ENCODE peak calls at places on chromosomes 6 and 20, in five cellular contexts. M, B, N, X and H are unnamed samples.

GRCh38 chr6:165559632-165560031 is 103.4 kb downstream of the PDE10A start:
- DNase-seq in X (no peak), N (no peak), M (no peak), B (no peak), H (no peak)

GRCh38 chr20:8670900-8671229 is 398.0 kb upstream of the PLCB4 start:
- DNase-seq in M (no peak), N (peak; percentile 64), X (no peak), B (no peak), H (no peak)

GRCh38 chr20:37552415-37552814 is 24.7 kb upstream of the BLCAP start:
- DNase-seq in N (no peak), X (no peak), M (no peak), B (no peak), H (no peak)

GRCh38 chr20:33299111-33299603 is 16.1 kb downstream of the BPIFB1 start:
- DNase-seq in X (peak; percentile 50), B (no peak), N (peak; percentile 91), M (peak; percentile 26), H (peak; percentile 69)

GRCh38 chr6:4371207-4371921 is 236.0 kb upstream of the ECI2 start:
- DNase-seq in M (no peak), X (peak; percentile 38), B (peak; percentile 76), N (peak; percentile 47), H (no peak)

GRCh38 chr6:165715428-165715827 is 52.4 kb upstream of the PDE10A start:
- DNase-seq in M (no peak), N (no peak), B (no peak), X (no peak), H (no peak)

GRCh38 chr6:168385858-168386735 is 54.9 kb upstream of the SMOC2 start:
- DNase-seq in B (no peak), N (no peak), X (no peak), M (no peak), H (no peak)

GRCh38 chr6:14822689-14823088 is 423.2 kb upstream of the JARID2 start:
- DNase-seq in M (no peak), X (no peak), B (no peak), N (no peak), H (no peak)

GRCh38 chr20:16661738-16662137 is 68.1 kb upstream of the SNRPB2 start:
- DNase-seq in B (no peak), X (no peak), N (peak; percentile 12), M (peak; percentile 64), H (no peak)

GRCh38 chr6:92534109-92534508 is 885.2 kb downstream of the EPHA7 start:
- DNase-seq in N (no peak), B (no peak), M (no peak), X (no peak), H (no peak)

GRCh38 chr6:42781546-42781810 is 374 bp upstream of the BICRAL start:
- DNase-seq in B (no peak), X (no peak), M (no peak), N (peak; percentile 20), H (no peak)

GRCh38 chr20:62405108-62405980 is 1.7 kb downstream of the CABLES2 start:
- DNase-seq in B (no peak), M (no peak), X (no peak), N (peak; percentile 65), H (no peak)

GRCh38 chr6:37906121-37906520 is 86.6 kb downstream of the ZFAND3 start:
- DNase-seq in N (no peak), B (no peak), M (no peak), X (no peak), H (no peak)

GRCh38 chr20:50144362-50144761 is 9.2 kb downstream of the PEDS1 start:
- DNase-seq in X (no peak), M (no peak), B (peak; percentile 95), N (peak; percentile 91), H (no peak)

GRCh38 chr6:5665173-5665572 is 341.6 kb downstream of the NRN1 start:
- DNase-seq in M (no peak), N (no peak), X (no peak), B (no peak), H (peak; percentile 25)

GRCh38 chr6:44452725-44453124 is 65.2 kb downstream of the CDC5L start:
- DNase-seq in B (no peak), M (no peak), X (no peak), N (peak; percentile 67), H (no peak)

GRCh38 chr6:154835307-154835706 is 102.1 kb downstream of the SCAF8 start:
- DNase-seq in X (no peak), N (no peak), B (no peak), M (no peak), H (no peak)

GRCh38 chr6:111764238-111765182 is 108.7 kb downstream of the FYN start:
- DNase-seq in N (no peak), X (peak; percentile 71), B (no peak), M (peak; percentile 22), H (no peak)

GRCh38 chr6:163438940-163439335 is 24.4 kb downstream of the QKI start:
- DNase-seq in M (peak; percentile 25), B (no peak), X (peak; percentile 32), N (no peak), H (no peak)

GRCh38 chr6:113495521-113495920 is 361.6 kb upstream of the MARCKS start:
- DNase-seq in B (no peak), N (peak; percentile 46), M (no peak), X (no peak), H (no peak)

GRCh38 chr20:43193443-43193842 is 3.7 kb upstream of the PTPRT start:
- DNase-seq in B (no peak), M (no peak), N (no peak), X (no peak), H (no peak)

GRCh38 chr6:129865013-129865412 is 3.9 kb upstream of the TMEM244 start:
- DNase-seq in M (no peak), N (no peak), B (no peak), X (no peak), H (no peak)

GRCh38 chr20:44723798-44724362 is 8.7 kb downstream of the CCN5 start:
- DNase-seq in B (no peak), X (no peak), N (no peak), M (no peak), H (no peak)